ENCODE peak calls at places on chromosomes 6 and 20, in six cellular contexts. I is naive thymus-derived CD4-positive, alpha-beta T cell; J is OCI-LY7; O is SJSA1; C is CD8-positive, alpha-beta memory T cell; Y is aorta. E is an unnamed sample. For H3K4me1, the result is how much of the 10 kb centered on the place peaks cover.

GRCh38 chr20:52470561-52470960 is 279.0 kb upstream of the ZFP64 start:
- DNase-seq in C (no peak), J (no peak), Y (no peak), I (no peak), O (no peak), E (no peak)

GRCh38 chr6:105733556-105734162 is 330.8 kb upstream of the PREP start:
- DNase-seq in Y (no peak), J (peak), O (no peak), I (no peak), C (no peak), E (no peak)

GRCh38 chr6:42911171-42912021 is 4.5 kb upstream of the PTCRA start:
- DNase-seq in Y (no peak), J (no peak), O (no peak), I (no peak), C (no peak), E (no peak)

GRCh38 chr6:110625883-110626282 is 149.5 kb upstream of the SLC22A16 start:
- DNase-seq in Y (no peak), O (no peak), J (no peak), C (no peak), I (no peak), E (no peak)

GRCh38 chr20:21053002-21053762 is 53.0 kb downstream of the LINC00237 start:
- DNase-seq in Y (no peak), J (no peak), I (no peak), C (no peak), O (no peak), E (peak)

GRCh38 chr6:22954749-22955385 is 385.5 kb downstream of the HDGFL1 start:
- DNase-seq in O (no peak), I (no peak), Y (no peak), C (no peak), J (no peak), E (no peak)

GRCh38 chr6:106527979-106528378 is 101.3 kb downstream of the RTN4IP1 start:
- DNase-seq in I (no peak), J (no peak), Y (no peak), O (no peak), C (no peak), E (no peak)

GRCh38 chr6:128337619-128338018 is 182.8 kb downstream of the PTPRK start:
- DNase-seq in O (no peak), J (no peak), I (no peak), C (no peak), Y (no peak), E (no peak)

GRCh38 chr20:6582449-6582848 is 185.0 kb upstream of the BMP2 start:
- DNase-seq in J (no peak), C (no peak), I (no peak), O (no peak), Y (no peak), E (no peak)

DNA sequence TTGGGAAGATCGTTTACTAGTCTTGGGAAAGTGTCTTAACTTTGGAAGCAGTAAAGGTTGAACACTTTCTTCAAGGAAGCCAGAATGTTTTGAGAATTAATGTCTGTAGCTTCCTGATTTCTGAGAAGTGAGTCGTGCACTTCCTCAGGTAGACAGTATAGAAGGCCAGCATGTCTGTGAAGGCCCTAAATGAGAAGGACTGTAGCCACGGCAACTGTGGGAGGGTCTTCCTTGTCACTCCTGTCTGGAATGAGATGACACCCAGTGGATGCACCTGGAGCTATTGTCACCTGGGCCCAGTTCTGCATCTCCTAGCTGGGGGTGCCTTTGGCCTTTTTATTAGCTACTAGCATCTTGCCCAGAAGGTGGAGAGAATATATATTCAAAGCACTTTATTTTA is 8.8 kb downstream of the STX16 start:
- DNase-seq in O (no peak), J (no peak), C (no peak), I (no peak), Y (no peak), E (peak)
- H3K4me1 ChIP-seq in O (under half), J (half or more), C (half or more), I (half or more), Y (under half), E (half or more)

GRCh38 chr20:1944345-1945099 is 49.3 kb downstream of the SIRPA start:
- DNase-seq in O (no peak), J (no peak), I (no peak), Y (no peak), C (no peak), E (no peak)

GRCh38 chr20:1946442-1946761 is 47.5 kb downstream of the PDYN start:
- DNase-seq in I (no peak), O (no peak), Y (no peak), C (no peak), J (no peak), E (no peak)

GRCh38 chr20:1946762-1947534 is 46.9 kb downstream of the PDYN start:
- DNase-seq in O (no peak), J (no peak), Y (peak), I (no peak), C (no peak), E (no peak)

GRCh38 chr20:1945134-1945618 is 48.7 kb downstream of the PDYN start:
- DNase-seq in Y (peak), J (no peak), O (no peak), C (no peak), I (no peak), E (no peak)

DNA sequence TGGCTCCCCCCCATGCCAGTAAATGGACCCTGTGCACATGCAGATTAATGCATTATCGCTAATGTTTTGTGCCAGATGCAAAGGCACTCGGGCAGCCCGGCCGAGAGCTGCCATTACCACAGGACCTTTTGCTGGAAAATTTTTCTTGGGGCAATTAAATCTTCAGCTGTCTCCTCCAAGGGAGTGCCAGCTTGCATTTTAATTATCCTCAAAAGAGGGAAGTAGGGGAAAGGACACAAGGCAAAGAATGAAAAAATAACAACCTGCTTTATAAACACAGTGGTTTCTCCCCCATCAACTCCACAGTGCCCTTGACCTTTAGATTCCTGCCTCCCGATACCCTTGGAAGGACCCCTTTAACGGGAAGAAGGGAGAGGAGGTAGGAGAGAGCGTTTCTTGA is 48.2 kb downstream of the PDYN start:
- DNase-seq in Y (no peak), O (no peak), I (no peak), C (no peak), J (no peak), E (no peak)
- H3K4me1 ChIP-seq in Y (under half), O (under half), I (under half), C (under half), J (under half), E (under half)

GRCh38 chr6:149847943-149848267 is 16.3 kb downstream of the LRP11 start:
- DNase-seq in Y (no peak), I (no peak), J (no peak), C (no peak), O (no peak), E (no peak)

GRCh38 chr6:149844480-149844879 is 19.7 kb downstream of the LRP11 start:
- DNase-seq in I (no peak), C (no peak), Y (no peak), O (no peak), J (no peak), E (no peak)

GRCh38 chr6:149845549-149845948 is 18.6 kb downstream of the LRP11 start:
- DNase-seq in O (no peak), Y (no peak), J (no peak), C (no peak), I (no peak), E (no peak)

GRCh38 chr6:149843051-149843633 is 21.0 kb downstream of the LRP11 start:
- DNase-seq in O (no peak), Y (no peak), C (no peak), I (no peak), J (no peak), E (no peak)

GRCh38 chr6:149846321-149846720 is 17.8 kb downstream of the LRP11 start:
- DNase-seq in O (peak), Y (peak), J (no peak), I (no peak), C (no peak), E (no peak)
- H3K4me1 ChIP-seq in O (under half), Y (under half), J (under half), I (under half), C (under half), E (under half)

DNA sequence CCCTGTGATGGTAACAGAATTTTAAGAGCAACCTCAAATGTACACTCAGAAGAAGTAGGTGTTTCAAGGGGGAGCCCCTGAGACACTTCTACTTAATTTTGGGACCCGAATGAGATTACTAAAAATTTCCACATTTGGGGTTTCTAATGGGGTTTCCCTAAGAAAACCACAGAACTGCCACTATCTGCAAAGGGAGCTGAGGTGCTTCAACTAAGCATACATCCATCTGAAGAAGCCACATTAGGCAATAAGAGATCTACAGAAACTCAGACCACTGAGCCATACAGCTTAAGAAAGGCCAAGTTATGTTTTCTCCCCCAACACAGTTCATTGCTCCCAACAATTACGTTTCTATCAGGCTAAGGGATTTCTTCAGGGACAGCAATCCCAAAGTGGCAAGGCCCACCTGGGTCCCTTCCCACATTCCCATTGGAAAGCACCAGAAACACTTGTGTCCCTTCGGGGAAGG is 5.2 kb downstream of the BCL2L1 start:
- DNase-seq in I (no peak), C (no peak), Y (no peak), J (no peak), O (no peak), E (no peak)
- H3K4me1 ChIP-seq in I (half or more), C (half or more), Y (under half), J (half or more), O (half or more), E (half or more)

DNA sequence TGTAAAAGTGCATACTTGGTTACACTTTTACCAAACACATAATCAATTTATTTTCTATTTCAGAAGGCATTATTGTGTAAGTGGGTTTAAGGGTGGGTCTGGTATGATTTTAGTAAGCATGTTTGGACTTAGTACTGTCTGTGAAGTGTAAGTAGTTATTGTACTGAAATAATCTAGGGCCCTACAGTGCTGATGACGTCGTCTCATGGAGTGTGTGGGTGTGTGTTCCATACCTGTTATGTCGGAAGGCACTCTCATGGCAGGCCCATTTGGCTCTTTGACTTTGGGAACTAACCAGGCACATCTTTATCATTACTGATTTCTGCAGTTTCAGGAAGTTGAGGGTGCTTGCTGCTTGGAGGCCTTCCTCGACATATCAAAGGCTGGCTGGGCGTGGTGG is 155.1 kb downstream of the SASH1 start:
- DNase-seq in Y (no peak), O (no peak), C (no peak), J (no peak), I (no peak), E (peak)
- H3K4me1 ChIP-seq in Y (under half), O (under half), C (under half), J (under half), I (under half), E (half or more)

GRCh38 chr20:9573598-9573997 is 59.2 kb downstream of the LAMP5 start:
- DNase-seq in Y (no peak), I (no peak), C (no peak), O (no peak), J (no peak), E (peak)
- H3K4me1 ChIP-seq in Y (under half), I (under half), C (under half), O (under half), J (under half), E (under half)

GRCh38 chr6:41566961-41567360 is 20.8 kb downstream of the FOXP4 start:
- DNase-seq in I (no peak), C (no peak), J (no peak), Y (no peak), O (no peak), E (no peak)
- H3K4me1 ChIP-seq in I (under half), C (under half), J (under half), Y (under half), O (under half), E (under half)

DNA sequence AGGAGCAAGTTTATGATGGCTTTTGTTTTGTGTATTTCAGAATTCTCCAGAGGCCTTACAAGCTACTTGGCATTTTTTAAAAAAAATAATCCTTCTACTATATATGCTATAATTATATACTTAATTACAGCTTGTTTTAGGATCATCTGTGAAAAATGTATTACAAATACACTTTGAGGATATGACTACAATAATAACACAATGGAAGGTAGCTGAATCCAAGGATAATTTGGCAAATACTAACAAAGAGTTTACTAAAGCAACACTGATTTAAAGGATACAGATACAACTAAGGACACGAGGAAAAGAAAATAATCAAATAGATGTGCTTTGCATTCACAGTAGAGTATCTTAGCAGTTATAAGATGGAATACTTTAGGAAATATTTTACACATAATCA is 381.9 kb upstream of the CITED2 start:
- DNase-seq in O (no peak), Y (no peak), J (no peak), C (no peak), I (no peak), E (no peak)
- H3K4me1 ChIP-seq in O (under half), Y (under half), J (under half), C (under half), I (under half), E (under half)

GRCh38 chr20:25549172-25549865 is 36.0 kb downstream of the NINL start:
- DNase-seq in Y (no peak), J (no peak), O (no peak), C (no peak), I (no peak), E (no peak)
- H3K4me1 ChIP-seq in Y (under half), J (under half), O (under half), C (under half), I (under half), E (under half)

GRCh38 chr6:20202070-20202658 is 10.1 kb downstream of the MBOAT1 start:
- DNase-seq in J (no peak), I (no peak), C (no peak), O (no peak), Y (no peak), E (no peak)
- H3K4me1 ChIP-seq in J (under half), I (under half), C (under half), O (half or more), Y (under half), E (half or more)